ENCODE peak calls at places on chromosomes 6 and 20, in seven cellular contexts. M is dorsolateral prefrontal cortex, I is NAMALWA, R is heart right ventricle, D is RPMI7951, C is A549, E is hypothalamus. T is an unnamed sample.

GRCh38 chr6:166244353-166245045 is 63.7 kb downstream of the PRR18 start:
- DNase-seq in M (no peak), I (no peak), R (no peak), D (no peak), C (no peak), E (no peak), T (peak)

GRCh38 chr6:99588618-99589289 is 17.9 kb upstream of the PRDM13 start:
- DNase-seq in M (no peak), I (peak), R (peak), D (peak), C (peak), E (no peak), T (peak)

GRCh38 chr6:6604566-6604965 is 16.0 kb downstream of the LY86 start:
- DNase-seq in M (no peak), I (no peak), R (no peak), D (no peak), C (no peak), E (no peak), T (no peak)

GRCh38 chr20:46308258-46309157 is at the start of gene CDH22:
- DNase-seq in M (peak), I (no peak), R (peak), D (peak), C (peak), E (peak), T (no peak)

GRCh38 chr6:127463056-127463455 is 3.9 kb upstream of the KIAA0408 start:
- DNase-seq in M (no peak), I (no peak), R (no peak), D (no peak), C (no peak), E (no peak), T (no peak)

GRCh38 chr20:55580475-55580874 is 424.8 kb downstream of the CBLN4 start:
- DNase-seq in M (no peak), I (no peak), R (no peak), D (no peak), C (no peak), E (no peak), T (no peak)

GRCh38 chr20:56875052-56875663 is 246.1 kb downstream of the TFAP2C start:
- DNase-seq in M (no peak), I (no peak), R (no peak), D (peak), C (peak), E (no peak), T (no peak)

GRCh38 chr6:15166121-15166520 is 79.7 kb upstream of the JARID2 start:
- DNase-seq in M (no peak), I (no peak), R (no peak), D (no peak), C (no peak), E (no peak), T (no peak)

GRCh38 chr6:107823047-107823557 is 1.0 kb downstream of the SCML4 start:
- DNase-seq in M (no peak), I (peak), R (no peak), D (no peak), C (no peak), E (no peak), T (no peak)

GRCh38 chr6:15239606-15240364 is 6.1 kb upstream of the JARID2 start:
- DNase-seq in M (no peak), I (no peak), R (peak), D (no peak), C (no peak), E (no peak), T (no peak)

GRCh38 chr6:22145823-22146379 is 150.9 kb downstream of the PRL start:
- DNase-seq in M (peak), I (no peak), R (peak), D (peak), C (peak), E (peak), T (no peak)

GRCh38 chr6:131262060-131262459 is 126.8 kb downstream of the AKAP7 start:
- DNase-seq in M (no peak), I (peak), R (no peak), D (no peak), C (no peak), E (no peak), T (no peak)

GRCh38 chr6:165717732-165718465 is 54.9 kb upstream of the PDE10A start:
- DNase-seq in M (no peak), I (no peak), R (no peak), D (peak), C (peak), E (no peak), T (no peak)

GRCh38 chr6:44266347-44266746 is 996 bp upstream of the NFKBIE start:
- DNase-seq in M (no peak), I (no peak), R (no peak), D (no peak), C (no peak), E (no peak), T (no peak)

GRCh38 chr20:45300961-45301360 is 5.7 kb upstream of the RBPJL start:
- DNase-seq in M (no peak), I (peak), R (no peak), D (peak), C (peak), E (no peak), T (no peak)

GRCh38 chr6:18384621-18385020 is 2.5 kb upstream of the RNF144B start:
- DNase-seq in M (no peak), I (no peak), R (no peak), D (no peak), C (no peak), E (no peak), T (no peak)

GRCh38 chr20:63652192-63652980 is 838 bp downstream of the STMN3 start:
- DNase-seq in M (no peak), I (no peak), R (no peak), D (peak), C (no peak), E (no peak), T (no peak)

T was measured in left lung.